ENCODE peak calls at places on chromosome 9, in ten cellular contexts. F, P, C, M, Z, G, I, W, V and X are unnamed samples.

GRCh38 chr9:93875330-93875729 is 79.8 kb downstream of the BARX1 start:
- DNase-seq in M (no peak), C (no peak), P (no peak), G (no peak), W (no peak), I (no peak), V (no peak), F (no peak), Z (no peak), X (no peak)

GRCh38 chr9:127796225-127796813 is 6.4 kb upstream of the FPGS start:
- DNase-seq in F (peak; percentile 34), C (peak; percentile 52), Z (peak; percentile 54), V (no peak), G (peak; percentile 79), M (peak; percentile 59), I (no peak), P (no peak), W (peak; percentile 31), X (no peak)

GRCh38 chr9:113511856-113512761 is 48.6 kb downstream of the RGS3 start:
- DNase-seq in G (no peak), Z (peak; percentile 77), I (no peak), F (peak; percentile 22), V (no peak), P (peak; percentile 81), M (no peak), W (peak; percentile 53), C (peak; percentile 67), X (peak; percentile 29)

GRCh38 chr9:122998448-122998847 is 35.0 kb upstream of the GPR21 start:
- DNase-seq in Z (no peak), I (no peak), F (no peak), C (no peak), G (no peak), V (no peak), P (no peak), M (no peak), W (no peak), X (no peak)

GRCh38 chr9:124723352-124723751 is 47.8 kb downstream of the NR6A1 start:
- DNase-seq in W (no peak), P (no peak), F (no peak), M (no peak), V (no peak), G (no peak), I (no peak), C (no peak), Z (no peak), X (no peak)

GRCh38 chr9:133484671-133485437 is 6.0 kb upstream of the SLC2A6 start:
- DNase-seq in G (peak; percentile 55), C (no peak), P (no peak), W (no peak), V (no peak), F (no peak), M (peak; percentile 37), I (no peak), Z (no peak), X (no peak)

GRCh38 chr9:35605336-35606137 is 475 bp downstream of the TESK1 start:
- DNase-seq in V (peak; percentile 45), F (no peak), I (no peak), C (peak; percentile 49), W (peak; percentile 59), P (peak; percentile 30), M (peak; percentile 61), G (peak; percentile 45), Z (peak; percentile 35), X (no peak)

GRCh38 chr9:6413365-6414263 is 615 bp downstream of the UHRF2 start:
- DNase-seq in F (no peak), M (no peak), P (peak; percentile 28), W (peak; percentile 30), C (peak; percentile 53), V (peak; percentile 50), I (no peak), G (peak; percentile 58), Z (peak; percentile 37), X (peak; percentile 32)

GRCh38 chr9:18014556-18014955 is 435.7 kb downstream of the SH3GL2 start:
- DNase-seq in G (no peak), F (no peak), P (no peak), Z (no peak), V (no peak), W (no peak), M (no peak), C (no peak), I (no peak), X (no peak)

GRCh38 chr9:89872426-89872912 is 267.7 kb downstream of the GADD45G start:
- DNase-seq in F (no peak), W (no peak), G (no peak), Z (no peak), V (no peak), I (no peak), M (no peak), C (no peak), P (no peak), X (no peak)

GRCh38 chr9:136047775-136048559 is 47.1 kb downstream of the NACC2 start:
- DNase-seq in C (no peak), F (no peak), P (no peak), Z (no peak), W (no peak), V (no peak), G (no peak), M (peak; percentile 45), I (no peak), X (no peak)

GRCh38 chr9:8895498-8896224 is 1096.1 kb upstream of the DMAC1 start:
- DNase-seq in I (no peak), F (peak; percentile 75), G (no peak), W (no peak), V (peak; percentile 79), C (peak; percentile 20), P (no peak), Z (peak; percentile 10), M (no peak), X (no peak)
- H3K4me3 ChIP-seq in I (no peak overlapping the region), F (no peak overlapping the region), G (no peak overlapping the region), W (no peak overlapping the region), V (no peak overlapping the region), C (no peak overlapping the region), P (no peak overlapping the region), Z (no peak overlapping the region), M (no peak overlapping the region), X (no peak overlapping the region)

GRCh38 chr9:129732946-129733631 is 19.8 kb downstream of the PTGES start:
- DNase-seq in F (no peak), I (no peak), Z (no peak), G (no peak), P (no peak), V (no peak), W (no peak), M (no peak), C (no peak), X (no peak)
- H3K27me3 ChIP-seq in F (peaks cover 3% of the 10 kb centered on the region), I (no peaks in the 10 kb centered on the region), Z (no peaks in the 10 kb centered on the region), G (no peaks in the 10 kb centered on the region), P (no peaks in the 10 kb centered on the region), V (no peaks in the 10 kb centered on the region), W (no peaks in the 10 kb centered on the region), M (no peaks in the 10 kb centered on the region), C (no peaks in the 10 kb centered on the region), X (no peaks in the 10 kb centered on the region)

GRCh38 chr9:97859346-97859745 is 6.3 kb downstream of the FOXE1 start:
- DNase-seq in I (no peak), P (no peak), M (no peak), F (no peak), C (no peak), Z (no peak), G (no peak), V (no peak), W (no peak), X (no peak)

GRCh38 chr9:97863314-97863713 is 10.3 kb downstream of the FOXE1 start:
- DNase-seq in M (no peak), I (no peak), F (no peak), W (no peak), G (no peak), Z (no peak), P (no peak), V (no peak), C (no peak), X (peak; percentile 54)

GRCh38 chr9:97858826-97859225 is 5.8 kb downstream of the FOXE1 start:
- DNase-seq in M (no peak), V (no peak), P (no peak), Z (no peak), W (no peak), I (no peak), G (no peak), C (no peak), F (no peak), X (no peak)

GRCh38 chr9:97860451-97861147 is 7.6 kb downstream of the FOXE1 start:
- DNase-seq in F (no peak), P (no peak), M (no peak), C (no peak), I (no peak), Z (no peak), W (no peak), G (no peak), V (no peak), X (no peak)

GRCh38 chr9:97861148-97861475 is 8.1 kb downstream of the FOXE1 start:
- DNase-seq in F (no peak), V (no peak), W (no peak), C (no peak), G (no peak), P (no peak), Z (no peak), M (no peak), I (no peak), X (no peak)
- H3K4me3 ChIP-seq in F (no peak overlapping the region), V (no peak overlapping the region), W (no peak overlapping the region), C (no peak overlapping the region), G (no peak overlapping the region), P (no peak overlapping the region), Z (no peak overlapping the region), M (no peak overlapping the region), I (no peak overlapping the region), X (no peak overlapping the region)

GRCh38 chr9:108517591-108518365 is 338.0 kb downstream of the ACTL7B start:
- DNase-seq in V (no peak), G (no peak), M (no peak), C (peak; percentile 13), Z (no peak), W (no peak), F (no peak), I (no peak), P (no peak), X (no peak)

GRCh38 chr9:108515856-108516255 is 339.9 kb downstream of the ACTL7B start:
- DNase-seq in G (no peak), C (no peak), M (no peak), Z (no peak), W (no peak), I (no peak), V (no peak), F (no peak), P (no peak), X (no peak)

GRCh38 chr9:108512426-108513173 is 343.2 kb downstream of the ACTL7B start:
- DNase-seq in Z (no peak), I (no peak), G (no peak), W (no peak), M (no peak), V (peak; percentile 62), C (peak; percentile 53), P (no peak), F (no peak), X (no peak)

GRCh38 chr9:108519417-108519816 is 336.4 kb downstream of the ACTL7B start:
- DNase-seq in W (no peak), V (no peak), M (no peak), I (no peak), G (no peak), Z (no peak), P (no peak), C (no peak), F (no peak), X (no peak)

DNA sequence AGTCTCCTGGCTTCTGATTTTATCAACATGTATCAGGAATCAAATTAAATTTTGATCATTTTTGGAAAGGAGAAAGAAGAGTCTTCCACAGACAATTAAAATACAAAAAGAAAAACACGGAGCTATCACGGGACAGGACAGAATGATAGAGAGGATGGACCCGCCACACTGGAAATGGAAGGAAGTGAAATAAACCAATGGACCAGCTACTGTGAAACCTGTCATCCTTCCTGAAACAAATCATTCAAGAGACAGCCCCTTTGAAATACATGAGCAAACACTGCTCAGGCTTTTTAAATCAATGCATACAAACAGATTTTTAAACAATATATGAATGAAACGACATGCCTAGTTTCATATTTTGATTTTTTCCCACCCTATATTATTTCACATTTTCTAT is 339.4 kb downstream of the ACTL7B start:
- DNase-seq in M (no peak), I (no peak), G (no peak), P (no peak), W (no peak), V (no peak), C (no peak), F (no peak), Z (no peak), X (no peak)
- H3K27me3 ChIP-seq in M (no peaks in the 10 kb centered on the region), I (no peaks in the 10 kb centered on the region), G (no peaks in the 10 kb centered on the region), P (no peaks in the 10 kb centered on the region), W (no peaks in the 10 kb centered on the region), V (no peaks in the 10 kb centered on the region), C (no peaks in the 10 kb centered on the region), F (no peaks in the 10 kb centered on the region), Z (no peaks in the 10 kb centered on the region), X (no peaks in the 10 kb centered on the region)